ENCODE peak calls at places on chromosome X, in six cellular contexts. N is endothelial cell, O is RCC 7860, S is activated gamma-delta T cell treated with Interleukin-2 at 50 U/mL for 16 hours, Q is left cardiac atrium, I is endodermal cell. Y is an unnamed sample.

GRCh38 chrX:85112270-85112669 is 108.6 kb downstream of the APOOL start:
- DNase-seq in N (no peak), O (no peak), S (no peak), Q (no peak), I (no peak), Y (no peak)

GRCh38 chrX:40470830-40471429 is 109.8 kb upstream of the ATP6AP2 start:
- DNase-seq in N (no peak), O (no peak), S (no peak), Q (no peak), I (peak; percentile 71), Y (no peak)

GRCh38 chrX:27444093-27444908 is 18.8 kb downstream of the PPP4R3C start:
- DNase-seq in N (no peak), O (no peak), S (no peak), Q (no peak), I (no peak), Y (no peak)

GRCh38 chrX:139596068-139596467 is 65.5 kb downstream of the F9 start:
- DNase-seq in N (no peak), O (no peak), S (no peak), Q (no peak), I (peak; percentile 45), Y (no peak)

GRCh38 chrX:47854474-47854873 is 17.8 kb downstream of the ZNF81 start:
- DNase-seq in N (peak; percentile 10), O (no peak), S (no peak), Q (peak; percentile 34), I (peak; percentile 52), Y (peak; percentile 33)

GRCh38 chrX:46662188-46662587 is 88.6 kb downstream of the CHST7 start:
- DNase-seq in N (no peak), O (no peak), S (no peak), Q (no peak), I (no peak), Y (no peak)

GRCh38 chrX:105999294-105999693 is 39.2 kb downstream of the SERPINA7 start:
- DNase-seq in N (no peak), O (no peak), S (no peak), Q (no peak), I (no peak), Y (no peak)

GRCh38 chrX:106696502-106696901 is 30.0 kb upstream of the RNF128 start:
- DNase-seq in N (no peak), O (no peak), S (no peak), Q (no peak), I (no peak), Y (no peak)

GRCh38 chrX:139495324-139495723 is 35.2 kb upstream of the F9 start:
- DNase-seq in N (no peak), O (no peak), S (no peak), Q (no peak), I (no peak), Y (no peak)

GRCh38 chrX:77743720-77744119 is 42.3 kb downstream of the ATRX start:
- DNase-seq in N (no peak), O (no peak), S (no peak), Q (no peak), I (no peak), Y (no peak)

GRCh38 chrX:37077646-37078433 is 69.7 kb downstream of the FAM47C start:
- DNase-seq in N (no peak), O (no peak), S (no peak), Q (no peak), I (no peak), Y (no peak)

GRCh38 chrX:103846395-103846794 is 14.3 kb upstream of the RAB9B start:
- DNase-seq in N (no peak), O (peak; percentile 44), S (no peak), Q (no peak), I (no peak), Y (no peak)

GRCh38 chrX:134747006-134747405 is 88.7 kb upstream of the PLAC1 start:
- DNase-seq in N (no peak), O (no peak), S (no peak), Q (no peak), I (no peak), Y (no peak)

GRCh38 chrX:71543316-71543715 is 10.4 kb downstream of the OGT start:
- DNase-seq in N (no peak), O (peak; percentile 66), S (no peak), Q (no peak), I (no peak), Y (no peak)

GRCh38 chrX:48897157-48897620 is 379 bp downstream of the TIMM17B start:
- DNase-seq in N (peak; percentile 70), O (peak; percentile 60), S (peak; percentile 41), Q (peak; percentile 83), I (peak; percentile 94), Y (peak; percentile 77)

GRCh38 chrX:57900961-57901360 is 9.3 kb downstream of the ZXDA start:
- DNase-seq in N (no peak), O (no peak), S (no peak), Q (no peak), I (no peak), Y (no peak)

GRCh38 chrX:48972214-48973164 is 845 bp upstream of the KCND1 start:
- DNase-seq in N (peak; percentile 41), O (no peak), S (no peak), Q (peak; percentile 42), I (peak; percentile 83), Y (no peak)

GRCh38 chrX:122868626-122869025 is 315.5 kb upstream of the GRIA3 start:
- DNase-seq in N (no peak), O (no peak), S (no peak), Q (no peak), I (no peak), Y (no peak)

GRCh38 chrX:13059676-13060499 is 15.5 kb upstream of the FAM9C start:
- DNase-seq in N (no peak), O (peak; percentile 77), S (no peak), Q (no peak), I (no peak), Y (no peak)

GRCh38 chrX:15619053-15619772 is 18.5 kb upstream of the ACE2 start:
- DNase-seq in N (no peak), O (peak; percentile 32), S (no peak), Q (no peak), I (no peak), Y (no peak)

GRCh38 chrX:138858438-138858837 is 146.9 kb upstream of the FGF13 start:
- DNase-seq in N (no peak), O (no peak), S (no peak), Q (no peak), I (no peak), Y (no peak)

GRCh38 chrX:47643926-47644325 is 6.4 kb downstream of the ELK1 start:
- DNase-seq in N (no peak), O (no peak), S (no peak), Q (no peak), I (no peak), Y (no peak)

Y was measured in heart left ventricle.